ENCODE peak calls at places on chromosome 12, in five cellular contexts. S is pancreas, N is NCI-H1105, K is substantia nigra, O is HTR-8/SVneo. W is an unnamed sample.

GRCh38 chr12:46964496-46965098 is 114.8 kb upstream of the PCED1B start:
- DNase-seq in S (no peak), N (no peak), K (no peak), O (peak), W (peak)

GRCh38 chr12:122969657-122970056 is 3.4 kb upstream of the ABCB9 start:
- DNase-seq in S (no peak), N (no peak), K (no peak), O (no peak), W (no peak)

GRCh38 chr12:108667349-108667748 is 33.7 kb upstream of the SELPLG start:
- DNase-seq in S (no peak), N (no peak), K (no peak), O (no peak), W (no peak)

GRCh38 chr12:6072302-6072752 is 52.1 kb downstream of the VWF start:
- DNase-seq in S (no peak), N (no peak), K (no peak), O (no peak), W (no peak)

GRCh38 chr12:78308701-78309100 is 478.0 kb downstream of the NAV3 start:
- DNase-seq in S (no peak), N (no peak), K (no peak), O (no peak), W (no peak)

GRCh38 chr12:9843416-9843815 is 16.1 kb downstream of the KLRF1 start:
- DNase-seq in S (no peak), N (no peak), K (no peak), O (no peak), W (no peak)

GRCh38 chr12:16600525-16600924 is 5.4 kb downstream of the LMO3 start:
- DNase-seq in S (no peak), N (no peak), K (no peak), O (no peak), W (no peak)

GRCh38 chr12:94172973-94173372 is 24.6 kb downstream of the PLXNC1 start:
- DNase-seq in S (no peak), N (no peak), K (no peak), O (peak), W (no peak)

GRCh38 chr12:50110762-50111416 is 1.1 kb upstream of the COX14 start:
- DNase-seq in S (no peak), N (no peak), K (no peak), O (peak), W (no peak)

GRCh38 chr12:119704065-119704747 is 36.3 kb downstream of the PRKAB1 start:
- DNase-seq in S (no peak), N (no peak), K (no peak), O (no peak), W (no peak)

GRCh38 chr12:46357438-46358324 is 14.9 kb downstream of the SLC38A2 start:
- DNase-seq in S (no peak), N (no peak), K (no peak), O (no peak), W (no peak)

GRCh38 chr12:54689984-54690383 is 41.8 kb upstream of the DCD start:
- DNase-seq in S (no peak), N (no peak), K (no peak), O (no peak), W (no peak)